ENCODE peak calls at places on chromosomes 2 and 18, in five cellular contexts. One of them, this sample, is unnamed.

GRCh38 chr2:85852979-85853498 is 35.8 kb downstream of the ST3GAL5 start:
- DNase-seq in HepG2: no peak
- DNase-seq in HCT116: no peak
- DNase-seq in K562: no peak
- DNase-seq in GM12878: peak
- DNase-seq in this sample: no peak

GRCh38 chr2:226489765-226490164 is 309.9 kb downstream of the IRS1 start:
- DNase-seq in HepG2: no peak
- DNase-seq in HCT116: no peak
- DNase-seq in K562: no peak
- DNase-seq in GM12878: peak
- DNase-seq in this sample: no peak

GRCh38 chr2:164657129-164657528 is 35.8 kb upstream of the GRB14 start:
- DNase-seq in HepG2: no peak
- DNase-seq in HCT116: no peak
- DNase-seq in K562: no peak
- DNase-seq in GM12878: no peak
- DNase-seq in this sample: no peak

GRCh38 chr2:196427996-196428634 is 211.4 kb upstream of the CCDC150 start:
- DNase-seq in HepG2: no peak
- DNase-seq in HCT116: no peak
- DNase-seq in K562: no peak
- DNase-seq in GM12878: no peak
- DNase-seq in this sample: no peak

GRCh38 chr18:62942578-62942977 is 227.2 kb downstream of the PHLPP1 start:
- DNase-seq in HepG2: no peak
- DNase-seq in HCT116: no peak
- DNase-seq in K562: no peak
- DNase-seq in GM12878: no peak
- DNase-seq in this sample: no peak

GRCh38 chr18:56723706-56724105 is 72.5 kb downstream of the WDR7 start:
- DNase-seq in HepG2: no peak
- DNase-seq in HCT116: no peak
- DNase-seq in K562: no peak
- DNase-seq in GM12878: no peak
- DNase-seq in this sample: no peak

GRCh38 chr2:44674473-44675299 is 266.8 kb upstream of the SIX3 start:
- DNase-seq in HepG2: no peak
- DNase-seq in HCT116: no peak
- DNase-seq in K562: no peak
- DNase-seq in GM12878: no peak
- DNase-seq in this sample: no peak

GRCh38 chr2:46014911-46015654 is 282.1 kb upstream of the EPAS1 start:
- DNase-seq in HepG2: no peak
- DNase-seq in HCT116: no peak
- DNase-seq in K562: no peak
- DNase-seq in GM12878: no peak
- DNase-seq in this sample: peak

GRCh38 chr2:198004173-198004572 is 199.8 kb downstream of the PLCL1 start:
- DNase-seq in HepG2: no peak
- DNase-seq in HCT116: no peak
- DNase-seq in K562: no peak
- DNase-seq in GM12878: no peak
- DNase-seq in this sample: no peak

GRCh38 chr2:56680971-56681631 is 497.3 kb downstream of the CCDC85A start:
- DNase-seq in HepG2: no peak
- DNase-seq in HCT116: no peak
- DNase-seq in K562: no peak
- DNase-seq in GM12878: no peak
- DNase-seq in this sample: no peak

GRCh38 chr18:35055726-35056125 is 14.5 kb downstream of the MAPRE2 start:
- DNase-seq in HepG2: no peak
- DNase-seq in HCT116: no peak
- DNase-seq in K562: no peak
- DNase-seq in GM12878: no peak
- DNase-seq in this sample: no peak

GRCh38 chr18:35050638-35051287 is 9.6 kb downstream of the MAPRE2 start:
- DNase-seq in HepG2: no peak
- DNase-seq in HCT116: no peak
- DNase-seq in K562: no peak
- DNase-seq in GM12878: no peak
- DNase-seq in this sample: no peak

GRCh38 chr18:35051978-35052377 is 10.8 kb downstream of the MAPRE2 start:
- DNase-seq in HepG2: no peak
- DNase-seq in HCT116: no peak
- DNase-seq in K562: no peak
- DNase-seq in GM12878: no peak
- DNase-seq in this sample: no peak

GRCh38 chr18:35055105-35055504 is 13.9 kb downstream of the MAPRE2 start:
- DNase-seq in HepG2: no peak
- DNase-seq in HCT116: no peak
- DNase-seq in K562: no peak
- DNase-seq in GM12878: no peak
- DNase-seq in this sample: no peak

GRCh38 chr18:35054401-35054800 is 13.2 kb downstream of the MAPRE2 start:
- DNase-seq in HepG2: no peak
- DNase-seq in HCT116: no peak
- DNase-seq in K562: no peak
- DNase-seq in GM12878: no peak
- DNase-seq in this sample: no peak
- TF ChIP-seq MAX in HepG2: no peak
- TF ChIP-seq MAX in HCT116: no peak
- TF ChIP-seq MAX in K562: no peak
- TF ChIP-seq MAX in GM12878: no peak
- TF ChIP-seq MAX in this sample: no peak

GRCh38 chr18:8288447-8289213 is 320.6 kb upstream of the RAB12 start:
- DNase-seq in HepG2: no peak
- DNase-seq in HCT116: no peak
- DNase-seq in K562: no peak
- DNase-seq in GM12878: no peak
- DNase-seq in this sample: no peak

GRCh38 chr18:8287184-8287885 is 321.9 kb upstream of the RAB12 start:
- DNase-seq in HepG2: no peak
- DNase-seq in HCT116: no peak
- DNase-seq in K562: no peak
- DNase-seq in GM12878: no peak
- DNase-seq in this sample: no peak

GRCh38 chr18:8279931-8280330 is 329.3 kb upstream of the RAB12 start:
- DNase-seq in HepG2: no peak
- DNase-seq in HCT116: no peak
- DNase-seq in K562: no peak
- DNase-seq in GM12878: no peak
- DNase-seq in this sample: no peak

GRCh38 chr18:8286303-8286702 is 322.9 kb upstream of the RAB12 start:
- DNase-seq in HepG2: no peak
- DNase-seq in HCT116: no peak
- DNase-seq in K562: no peak
- DNase-seq in GM12878: no peak
- DNase-seq in this sample: no peak

DNA sequence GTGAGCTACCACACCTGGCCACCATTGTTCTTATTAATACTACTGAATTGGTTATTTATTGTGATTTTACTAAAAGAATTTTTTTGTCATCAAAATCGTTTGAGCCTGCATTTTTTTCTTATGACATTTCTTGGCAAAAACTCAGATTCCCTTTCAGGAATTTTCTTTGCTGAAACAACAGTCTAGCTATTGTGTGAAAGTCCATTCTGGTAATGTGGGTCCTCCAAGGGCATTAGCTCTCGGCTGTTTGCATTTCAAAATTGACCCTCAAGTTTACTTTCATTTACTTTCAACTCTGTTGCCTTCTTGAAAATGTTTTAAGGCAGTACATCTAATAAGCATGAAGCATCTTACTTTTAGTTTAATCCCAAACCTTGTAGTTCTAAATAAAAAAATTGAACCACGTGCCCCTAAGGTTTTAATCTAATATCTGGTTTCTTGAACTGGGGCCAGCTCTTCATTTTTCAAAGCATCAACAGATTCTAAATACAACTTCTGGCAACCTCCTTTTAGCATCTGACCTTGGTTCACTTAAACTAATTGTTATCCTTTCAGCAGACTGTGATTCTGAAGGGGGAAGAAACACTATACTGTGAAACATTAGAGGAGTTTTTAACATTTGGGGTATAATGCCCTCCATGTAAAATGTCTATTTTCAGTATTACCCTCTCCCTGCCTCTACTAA is 325.2 kb upstream of the RAB12 start:
- DNase-seq in HepG2: peak
- DNase-seq in HCT116: no peak
- DNase-seq in K562: no peak
- DNase-seq in GM12878: no peak
- DNase-seq in this sample: no peak
- TF ChIP-seq SRF in HepG2: no peak
- TF ChIP-seq SRF in HCT116: no peak
- TF ChIP-seq SRF in K562: no peak
- TF ChIP-seq SRF in GM12878: no peak
- TF ChIP-seq SRF in this sample: no peak

GRCh38 chr2:16972276-16972675 is 306.6 kb upstream of the CYRIA start:
- DNase-seq in HepG2: no peak
- DNase-seq in HCT116: no peak
- DNase-seq in K562: no peak
- DNase-seq in GM12878: no peak
- DNase-seq in this sample: no peak
- TF ChIP-seq MAX in HepG2: no peak
- TF ChIP-seq MAX in HCT116: no peak
- TF ChIP-seq MAX in K562: no peak
- TF ChIP-seq MAX in GM12878: no peak
- TF ChIP-seq MAX in this sample: no peak

DNA sequence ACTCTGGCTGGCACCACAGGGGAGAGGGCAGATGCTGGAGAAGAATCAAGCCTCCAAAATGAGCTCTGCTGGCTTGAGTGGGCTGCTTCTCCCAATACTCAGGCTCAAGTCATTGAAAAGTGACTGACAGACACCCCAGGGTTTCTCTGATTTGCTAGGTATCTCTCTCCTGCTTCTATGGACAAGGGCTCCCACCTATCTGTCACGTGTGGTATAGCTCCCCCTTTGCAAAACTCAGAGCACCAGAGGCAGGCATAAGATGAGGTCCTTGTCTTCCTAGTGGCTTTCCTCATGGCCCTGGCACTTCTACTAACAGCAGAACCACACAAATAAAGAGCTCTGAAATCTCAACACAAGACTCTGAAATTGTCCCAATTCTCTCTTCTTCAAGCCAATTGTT is 105.2 kb downstream of the GALNT14 start:
- DNase-seq in HepG2: no peak
- DNase-seq in HCT116: no peak
- DNase-seq in K562: no peak
- DNase-seq in GM12878: no peak
- DNase-seq in this sample: no peak
- TF ChIP-seq SRF in HepG2: no peak
- TF ChIP-seq SRF in HCT116: no peak
- TF ChIP-seq SRF in K562: no peak
- TF ChIP-seq SRF in GM12878: no peak
- TF ChIP-seq SRF in this sample: no peak